ENCODE peak calls at places on chromosomes 12 and 14, in eight cellular contexts. I is pancreas, D is glutamatergic neuron, Y is endothelial cell, W is epithelial cell of esophagus, P is GM20000, J is tibial artery, B is mammary epithelial cell. V is an unnamed sample.
A peak's percentile ranks its signal among the peaks of the same experiment; 100 is the strongest.

GRCh38 chr12:44078273-44078672 is 242.4 kb downstream of the TMEM117 start:
- DNase-seq in I (no peak), D (no peak), Y (no peak), W (peak; percentile 39), P (no peak), J (no peak), B (peak; percentile 2), V (no peak)

GRCh38 chr14:73755434-73756014 is 41.3 kb upstream of the PNMA1 start:
- DNase-seq in I (no peak), D (no peak), Y (no peak), W (peak; percentile 71), P (peak; percentile 40), J (no peak), B (peak; percentile 70), V (no peak)

GRCh38 chr12:81167694-81168093 is 89.8 kb downstream of the ACSS3 start:
- DNase-seq in I (no peak), D (no peak), Y (no peak), W (peak; percentile 47), P (no peak), J (no peak), B (peak; percentile 27), V (no peak)

GRCh38 chr12:48868446-48868845 is 2.8 kb upstream of the RND1 start:
- DNase-seq in I (no peak), D (no peak), Y (no peak), W (no peak), P (no peak), J (no peak), B (no peak), V (no peak)

GRCh38 chr12:41531147-41531829 is 343.2 kb downstream of the PDZRN4 start:
- DNase-seq in I (no peak), D (no peak), Y (no peak), W (no peak), P (no peak), J (peak; percentile 79), B (no peak), V (no peak)

GRCh38 chr12:101570022-101570421 is 24.7 kb upstream of the MYBPC1 start:
- DNase-seq in I (no peak), D (no peak), Y (no peak), W (peak; percentile 37), P (peak; percentile 11), J (no peak), B (peak; percentile 24), V (no peak)

GRCh38 chr14:25046301-25046943 is 3.5 kb downstream of the STXBP6 start:
- DNase-seq in I (no peak), D (no peak), Y (no peak), W (no peak), P (no peak), J (no peak), B (no peak), V (no peak)

GRCh38 chr12:57757771-57758170 is 2.9 kb downstream of the MARCHF9 start:
- DNase-seq in I (no peak), D (no peak), Y (no peak), W (no peak), P (no peak), J (no peak), B (no peak), V (no peak)

GRCh38 chr12:102438047-102438822 is 42.1 kb downstream of the IGF1 start:
- DNase-seq in I (no peak), D (no peak), Y (no peak), W (no peak), P (no peak), J (no peak), B (no peak), V (no peak)

GRCh38 chr12:133156125-133156690 is 25.1 kb upstream of the ZNF268 start:
- DNase-seq in I (no peak), D (no peak), Y (no peak), W (no peak), P (no peak), J (no peak), B (no peak), V (no peak)

GRCh38 chr12:109544955-109545531 is 28.3 kb downstream of the MMAB start:
- DNase-seq in I (no peak), D (no peak), Y (no peak), W (peak; percentile 29), P (no peak), J (no peak), B (peak; percentile 11), V (no peak)

GRCh38 chr14:39180553-39180952 is 5.5 kb downstream of the PNN start:
- DNase-seq in I (no peak), D (no peak), Y (no peak), W (no peak), P (no peak), J (no peak), B (no peak), V (no peak)

GRCh38 chr14:68609012-68609411 is 183.9 kb downstream of the ZFP36L1 start:
- DNase-seq in I (no peak), D (no peak), Y (no peak), W (no peak), P (no peak), J (peak; percentile 55), B (no peak), V (no peak)

GRCh38 chr14:100738704-100739131 is 12.0 kb downstream of the DLK1 start:
- DNase-seq in I (no peak), D (no peak), Y (no peak), W (no peak), P (no peak), J (peak; percentile 55), B (no peak), V (no peak)

GRCh38 chr12:55712154-55712553 is 3.7 kb upstream of the BLOC1S1 start:
- DNase-seq in I (no peak), D (no peak), Y (no peak), W (no peak), P (no peak), J (no peak), B (no peak), V (no peak)

GRCh38 chr12:123457980-123458779 is at the start of gene SNRNP35:
- DNase-seq in I (peak; percentile 89), D (peak; percentile 80), Y (peak; percentile 73), W (peak; percentile 79), P (peak; percentile 72), J (peak; percentile 90), B (peak; percentile 81), V (peak; percentile 80)

GRCh38 chr12:63018273-63018672 is 83.3 kb upstream of the PPM1H start:
- DNase-seq in I (no peak), D (no peak), Y (no peak), W (no peak), P (no peak), J (no peak), B (no peak), V (no peak)

GRCh38 chr12:79424109-79424721 is 266.5 kb downstream of the PAWR start:
- DNase-seq in I (no peak), D (no peak), Y (no peak), W (peak; percentile 89), P (no peak), J (no peak), B (peak; percentile 88), V (no peak)

GRCh38 chr12:122309564-122310121 is 43.3 kb upstream of the VPS33A start:
- DNase-seq in I (no peak), D (no peak), Y (no peak), W (no peak), P (no peak), J (no peak), B (no peak), V (no peak)

GRCh38 chr12:46153267-46153872 is 115.5 kb downstream of the SLC38A1 start:
- DNase-seq in I (no peak), D (no peak), Y (no peak), W (peak; percentile 48), P (peak; percentile 21), J (no peak), B (no peak), V (no peak)

GRCh38 chr12:55797068-55797467 is 20.5 kb downstream of the SARNP start:
- DNase-seq in I (no peak), D (peak; percentile 24), Y (peak; percentile 11), W (peak; percentile 50), P (peak; percentile 12), J (no peak), B (peak; percentile 13), V (no peak)

GRCh38 chr12:132462778-132463177 is 27.2 kb upstream of the FBRSL1 start:
- DNase-seq in I (no peak), D (no peak), Y (no peak), W (no peak), P (no peak), J (no peak), B (no peak), V (no peak)

GRCh38 chr14:70378687-70379086 is 19.2 kb upstream of the COX16 start:
- DNase-seq in I (no peak), D (no peak), Y (no peak), W (no peak), P (no peak), J (no peak), B (no peak), V (no peak)

GRCh38 chr12:93245543-93245942 is 132.2 kb upstream of the NUDT4 start:
- DNase-seq in I (no peak), D (no peak), Y (no peak), W (no peak), P (peak; percentile 63), J (no peak), B (no peak), V (no peak)
- TF ChIP-seq CTCF in I (no peak), D (no peak), Y (no peak), W (no peak), P (no peak), J (no peak), B (no peak), V (no peak)

DNA sequence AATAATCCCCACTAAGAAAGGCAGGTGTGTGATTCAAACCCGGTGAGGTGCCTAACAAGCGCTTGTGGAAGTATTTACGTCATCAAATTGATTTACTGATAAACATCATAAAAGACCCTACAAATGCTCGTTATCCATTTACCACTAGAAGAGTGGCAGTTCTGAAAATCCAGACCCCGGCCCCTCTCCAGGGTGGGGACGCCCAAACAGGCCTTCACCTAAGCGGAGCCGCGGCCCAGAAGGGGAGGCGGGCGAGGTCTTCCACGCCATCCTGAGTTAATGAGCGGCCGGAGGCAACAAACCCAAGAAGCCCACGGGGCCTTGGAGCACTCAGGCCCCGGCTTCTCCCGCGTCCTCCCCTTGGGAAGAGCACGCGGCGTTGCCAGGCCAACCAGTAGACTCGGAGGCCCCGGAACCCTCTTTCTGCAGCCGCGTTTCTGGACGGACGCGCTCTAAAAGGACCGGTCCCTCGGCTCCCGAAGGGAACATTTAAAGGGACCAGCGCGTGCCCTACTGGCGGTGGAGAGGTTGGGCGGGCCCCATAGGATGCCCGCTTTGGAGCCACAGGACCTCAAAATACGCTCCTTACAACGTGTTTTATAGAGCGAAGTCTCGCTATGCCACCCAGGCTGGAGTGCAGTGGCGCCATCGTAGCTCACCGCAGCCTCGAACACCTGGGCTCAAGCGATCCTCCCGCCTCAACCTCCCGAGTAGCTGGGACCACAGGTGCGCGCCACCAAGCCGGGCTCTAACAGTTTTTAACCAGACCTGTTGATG is 3.5 kb downstream of the PTPN21 start:
- DNase-seq in I (peak; percentile 93), D (peak; percentile 92), Y (peak; percentile 77), W (peak; percentile 88), P (no peak), J (peak; percentile 88), B (peak; percentile 82), V (peak; percentile 56)
- TF ChIP-seq CTCF in I (no peak), D (no peak), Y (no peak), W (peak; percentile 43), P (no peak), J (peak; percentile 56), B (no peak), V (no peak)

GRCh38 chr14:105021656-105022275 is 883 bp upstream of the CDCA4 start:
- DNase-seq in I (peak; percentile 60), D (no peak), Y (peak; percentile 39), W (peak; percentile 54), P (no peak), J (no peak), B (peak; percentile 51), V (no peak)
- TF ChIP-seq CTCF in I (no peak), D (no peak), Y (no peak), W (peak; percentile 8), P (no peak), J (no peak), B (peak; percentile 14), V (no peak)

GRCh38 chr14:105219753-105220152 is 28.6 kb upstream of the BTBD6 start:
- DNase-seq in I (peak; percentile 73), D (no peak), Y (no peak), W (no peak), P (no peak), J (no peak), B (no peak), V (no peak)
- TF ChIP-seq CTCF in I (no peak), D (no peak), Y (no peak), W (no peak), P (no peak), J (no peak), B (no peak), V (no peak)